ENCODE peak calls at places on chromosomes 6 and 20, in seven cellular contexts. V, E, G, F, O, L and R are unnamed samples.

GRCh38 chr6:161029195-161029809 is 37.7 kb downstream of the MAP3K4 start:
- DNase-seq in G (no peak), F (peak; percentile 64), E (no peak), L (no peak), V (no peak), O (no peak), R (no peak)

GRCh38 chr6:46015119-46015968 is at the start of gene CLIC5:
- DNase-seq in E (peak; percentile 85), G (no peak), V (peak; percentile 72), O (peak; percentile 22), L (peak; percentile 76), F (no peak), R (peak; percentile 22)

GRCh38 chr6:141956046-141956761 is 176.5 kb upstream of the GJE1 start:
- DNase-seq in E (no peak), G (peak; percentile 5), V (no peak), O (no peak), L (no peak), F (peak; percentile 5), R (no peak)

GRCh38 chr20:57688864-57689263 is 21.0 kb downstream of the PMEPA1 start:
- DNase-seq in G (no peak), O (no peak), E (no peak), V (no peak), L (no peak), F (no peak), R (no peak)

GRCh38 chr6:22785036-22785435 is 215.7 kb downstream of the HDGFL1 start:
- DNase-seq in L (no peak), G (no peak), F (no peak), E (no peak), O (no peak), V (no peak), R (no peak)

GRCh38 chr6:110514818-110515217 is 38.4 kb upstream of the SLC22A16 start:
- DNase-seq in E (no peak), L (no peak), G (no peak), O (no peak), F (no peak), V (no peak), R (no peak)

GRCh38 chr6:139443226-139444112 is 69.0 kb upstream of the CITED2 start:
- DNase-seq in E (no peak), V (no peak), O (no peak), F (no peak), G (no peak), L (no peak), R (no peak)

GRCh38 chr6:7615611-7616383 is 25.8 kb downstream of the SNRNP48 start:
- DNase-seq in E (no peak), L (no peak), G (peak; percentile 87), V (no peak), O (peak; percentile 32), F (peak; percentile 52), R (no peak)

GRCh38 chr6:160667854-160668481 is 3.9 kb upstream of the LPA start:
- DNase-seq in G (peak; percentile 57), L (no peak), V (no peak), F (no peak), E (no peak), O (no peak), R (no peak)

GRCh38 chr6:154683756-154684523 is 49.3 kb upstream of the SCAF8 start:
- DNase-seq in G (peak; percentile 19), F (peak; percentile 18), E (no peak), V (no peak), O (no peak), L (no peak), R (no peak)

GRCh38 chr6:37679539-37680476 is 17.9 kb downstream of the MDGA1 start:
- DNase-seq in E (no peak), O (no peak), G (no peak), F (no peak), V (peak; percentile 77), L (no peak), R (no peak)

GRCh38 chr6:63663147-63663877 is 27.7 kb downstream of the PHF3 start:
- DNase-seq in V (no peak), E (no peak), G (peak; percentile 81), L (no peak), O (no peak), F (peak; percentile 62), R (no peak)

GRCh38 chr6:149142924-149143429 is 174.5 kb upstream of the TAB2 start:
- DNase-seq in G (no peak), V (no peak), O (no peak), F (no peak), E (no peak), L (no peak), R (no peak)

GRCh38 chr20:57274846-57275245 is 8.4 kb upstream of the BMP7 start:
- DNase-seq in F (no peak), O (no peak), G (no peak), V (no peak), L (no peak), E (no peak), R (no peak)

GRCh38 chr20:10863337-10864060 is 189.7 kb upstream of the JAG1 start:
- DNase-seq in E (no peak), V (no peak), O (no peak), L (no peak), F (peak; percentile 79), G (peak; percentile 95), R (no peak)

GRCh38 chr20:32368323-32368722 is 10.2 kb downstream of the ASXL1 start:
- DNase-seq in E (no peak), L (no peak), O (no peak), F (no peak), G (no peak), V (no peak), R (no peak)

GRCh38 chr6:31193206-31193605 is 22.7 kb upstream of the POU5F1 start:
- DNase-seq in L (peak; percentile 18), F (no peak), O (no peak), E (no peak), G (no peak), V (no peak), R (no peak)

GRCh38 chr6:13488015-13488895 is 855 bp upstream of the GFOD1 start:
- DNase-seq in V (peak; percentile 28), L (peak; percentile 74), G (no peak), F (peak; percentile 34), E (peak; percentile 85), O (no peak), R (peak; percentile 10)

GRCh38 chr6:138182939-138183791 is 21.4 kb downstream of the ARFGEF3 start:
- DNase-seq in V (no peak), O (no peak), F (no peak), E (no peak), G (no peak), L (no peak), R (no peak)

GRCh38 chr20:4451487-4451886 is 270.2 kb upstream of the PRND start:
- DNase-seq in L (no peak), G (no peak), E (no peak), F (no peak), V (no peak), O (no peak), R (no peak)

GRCh38 chr6:143507358-143508145 is 4.0 kb downstream of the FUCA2 start:
- DNase-seq in F (no peak), O (no peak), E (no peak), G (no peak), V (no peak), L (no peak), R (no peak)

GRCh38 chr6:4561773-4562172 is 214.4 kb upstream of the CDYL start:
- DNase-seq in G (no peak), O (no peak), V (no peak), F (no peak), E (no peak), L (no peak), R (no peak)

GRCh38 chr6:150201791-150202329 is 59.0 kb downstream of the PPP1R14C start:
- DNase-seq in L (no peak), O (no peak), V (no peak), F (no peak), E (peak; percentile 50), G (no peak), R (no peak)

GRCh38 chr20:31675828-31676533 is 38.3 kb downstream of the COX4I2 start:
- DNase-seq in G (peak; percentile 25), O (no peak), L (no peak), V (no peak), E (no peak), F (peak; percentile 39), R (peak; percentile 30)

GRCh38 chr6:12592634-12593033 is 123.9 kb upstream of the PHACTR1 start:
- DNase-seq in V (no peak), F (no peak), L (no peak), E (no peak), G (peak; percentile 76), O (peak; percentile 38), R (no peak)

GRCh38 chr6:106473807-106474206 is 113.3 kb downstream of the CRYBG1 start:
- DNase-seq in V (no peak), F (no peak), O (no peak), L (no peak), E (no peak), G (peak; percentile 75), R (no peak)

GRCh38 chr20:36880741-36881250 is 4.9 kb downstream of the TLDC2 start:
- DNase-seq in F (no peak), V (no peak), G (no peak), O (no peak), L (no peak), E (peak; percentile 39), R (no peak)
- H3K36me3 ChIP-seq in F (no peaks in the 10 kb centered on the region), V (no peaks in the 10 kb centered on the region), G (no peaks in the 10 kb centered on the region), O (no peaks in the 10 kb centered on the region), L (no peaks in the 10 kb centered on the region), E (no peaks in the 10 kb centered on the region), R (no peaks in the 10 kb centered on the region)

GRCh38 chr6:35473075-35473848 is 5.1 kb downstream of the RPL10A start:
- DNase-seq in L (no peak), V (no peak), F (no peak), E (no peak), O (no peak), G (no peak), R (no peak)
- H3K36me3 ChIP-seq in L (peaks cover 49% of the 10 kb centered on the region), V (peaks cover 34% of the 10 kb centered on the region), F (peaks cover 70% of the 10 kb centered on the region), E (no peaks in the 10 kb centered on the region), O (peaks cover 4% of the 10 kb centered on the region), G (peaks cover 47% of the 10 kb centered on the region), R (peaks cover 25% of the 10 kb centered on the region)

GRCh38 chr20:3275966-3276365 is 37.0 kb upstream of the SLC4A11 start:
- DNase-seq in L (no peak), E (no peak), O (no peak), F (no peak), V (no peak), G (no peak), R (no peak)

GRCh38 chr20:3270051-3270450 is 31.1 kb upstream of the SLC4A11 start:
- DNase-seq in G (no peak), L (no peak), O (no peak), E (no peak), F (no peak), V (no peak), R (no peak)

GRCh38 chr20:3275064-3275935 is 36.3 kb upstream of the SLC4A11 start:
- DNase-seq in V (no peak), G (no peak), L (no peak), O (no peak), F (no peak), E (no peak), R (no peak)

GRCh38 chr20:3276400-3277015 is 37.5 kb upstream of the SLC4A11 start:
- DNase-seq in E (no peak), V (no peak), G (peak; percentile 65), O (no peak), L (no peak), F (peak; percentile 14), R (no peak)

GRCh38 chr20:3273371-3273770 is 34.4 kb upstream of the SLC4A11 start:
- DNase-seq in G (no peak), O (no peak), L (no peak), E (no peak), F (no peak), V (no peak), R (no peak)
- H3K36me3 ChIP-seq in G (no peaks in the 10 kb centered on the region), O (no peaks in the 10 kb centered on the region), L (peaks cover 82% of the 10 kb centered on the region), E (no peaks in the 10 kb centered on the region), F (peaks cover 44% of the 10 kb centered on the region), V (peaks cover 81% of the 10 kb centered on the region), R (no peaks in the 10 kb centered on the region)

GRCh38 chr6:170438402-170438753 is 114.7 kb downstream of the PSMB1 start:
- DNase-seq in E (peak; percentile 92), O (no peak), L (peak; percentile 88), F (peak; percentile 100), V (peak; percentile 97), G (peak; percentile 95), R (no peak)
- H3K36me3 ChIP-seq in E (no peaks in the 10 kb centered on the region), O (no peaks in the 10 kb centered on the region), L (no peaks in the 10 kb centered on the region), F (no peaks in the 10 kb centered on the region), V (no peaks in the 10 kb centered on the region), G (no peaks in the 10 kb centered on the region), R (no peaks in the 10 kb centered on the region)